ENCODE peak calls at places on chromosomes 16 and 17, in five cellular contexts. D is colonic mucosa, L is HFF-Myc, F is fibroblast of mammary gland, Y is AG04449. E is an unnamed sample.

GRCh38 chr17:80879723-80880649 is 111.7 kb upstream of the CHMP6 start:
- DNase-seq in D (no peak), L (no peak), F (no peak), Y (no peak), E (no peak)

GRCh38 chr16:10387378-10387681 is 1.5 kb downstream of the ATF7IP2 start:
- DNase-seq in D (no peak), L (no peak), F (no peak), Y (no peak), E (no peak)

GRCh38 chr16:57373117-57373947 is 1.0 kb downstream of the CX3CL1 start:
- DNase-seq in D (no peak), L (no peak), F (no peak), Y (no peak), E (no peak)

GRCh38 chr17:19269102-19269501 is 31.9 kb downstream of the EPN2 start:
- DNase-seq in D (no peak), L (no peak), F (no peak), Y (no peak), E (no peak)

GRCh38 chr17:8119575-8120519 is 1.5 kb upstream of the ALOXE3 start:
- DNase-seq in D (peak), L (peak), F (peak), Y (peak), E (peak)

GRCh38 chr17:57783338-57783742 is 38.2 kb upstream of the CCDC182 start:
- DNase-seq in D (peak), L (no peak), F (peak), Y (no peak), E (no peak)

GRCh38 chr16:76780556-76780955 is 410.4 kb upstream of the MON1B start:
- DNase-seq in D (no peak), L (no peak), F (peak), Y (no peak), E (no peak)

GRCh38 chr17:17998934-17999333 is 26.3 kb downstream of the DRC3 start:
- DNase-seq in D (no peak), L (no peak), F (no peak), Y (no peak), E (no peak)

GRCh38 chr17:17032131-17032692 is 10.0 kb upstream of the MPRIP start:
- DNase-seq in D (peak), L (no peak), F (peak), Y (peak), E (peak)

GRCh38 chr16:48613061-48613957 is 3.3 kb upstream of the N4BP1 start:
- DNase-seq in D (peak), L (no peak), F (no peak), Y (peak), E (no peak)

GRCh38 chr17:50533720-50534148 is 1.2 kb downstream of the EPN3 start:
- DNase-seq in D (peak), L (no peak), F (peak), Y (no peak), E (no peak)

GRCh38 chr17:22305356-22306071 is 613.2 kb downstream of the KCNJ18 start:
- DNase-seq in D (no peak), L (no peak), F (no peak), Y (no peak), E (no peak)

GRCh38 chr16:11390573-11391495 is 45.6 kb downstream of the RMI2 start:
- DNase-seq in D (no peak), L (no peak), F (no peak), Y (no peak), E (no peak)

GRCh38 chr17:72295916-72296315 is 175.1 kb downstream of the SOX9 start:
- DNase-seq in D (no peak), L (no peak), F (no peak), Y (no peak), E (no peak)

GRCh38 chr17:59830007-59830630 is 62.6 kb downstream of the TUBD1 start:
- DNase-seq in D (peak), L (no peak), F (peak), Y (no peak), E (no peak)

GRCh38 chr16:3576211-3576610 is 992 bp downstream of the NLRC3 start:
- DNase-seq in D (no peak), L (no peak), F (no peak), Y (no peak), E (no peak)

GRCh38 chr17:76736349-76737081 is 616 bp downstream of the SRSF2 start:
- DNase-seq in D (peak), L (no peak), F (peak), Y (no peak), E (no peak)

GRCh38 chr17:44374306-44375195 is 10.9 kb upstream of the FAM171A2 start:
- DNase-seq in D (peak), L (no peak), F (no peak), Y (no peak), E (no peak)

GRCh38 chr17:61420745-61421398 is 21.2 kb downstream of the TBX2 start:
- DNase-seq in D (no peak), L (no peak), F (no peak), Y (no peak), E (no peak)

GRCh38 chr17:81035389-81036127 is 607 bp downstream of the BAIAP2 start:
- DNase-seq in D (no peak), L (no peak), F (peak), Y (no peak), E (no peak)

GRCh38 chr16:7321661-7322060 is 11.0 kb upstream of the RBFOX1 start:
- DNase-seq in D (no peak), L (no peak), F (no peak), Y (no peak), E (no peak)

GRCh38 chr17:41976142-41976768 is 9.7 kb downstream of the CNP start:
- DNase-seq in D (no peak), L (no peak), F (peak), Y (no peak), E (no peak)

GRCh38 chr16:62805221-62805857 is 769.1 kb upstream of the CDH8 start:
- DNase-seq in D (no peak), L (no peak), F (no peak), Y (no peak), E (no peak)

DNA sequence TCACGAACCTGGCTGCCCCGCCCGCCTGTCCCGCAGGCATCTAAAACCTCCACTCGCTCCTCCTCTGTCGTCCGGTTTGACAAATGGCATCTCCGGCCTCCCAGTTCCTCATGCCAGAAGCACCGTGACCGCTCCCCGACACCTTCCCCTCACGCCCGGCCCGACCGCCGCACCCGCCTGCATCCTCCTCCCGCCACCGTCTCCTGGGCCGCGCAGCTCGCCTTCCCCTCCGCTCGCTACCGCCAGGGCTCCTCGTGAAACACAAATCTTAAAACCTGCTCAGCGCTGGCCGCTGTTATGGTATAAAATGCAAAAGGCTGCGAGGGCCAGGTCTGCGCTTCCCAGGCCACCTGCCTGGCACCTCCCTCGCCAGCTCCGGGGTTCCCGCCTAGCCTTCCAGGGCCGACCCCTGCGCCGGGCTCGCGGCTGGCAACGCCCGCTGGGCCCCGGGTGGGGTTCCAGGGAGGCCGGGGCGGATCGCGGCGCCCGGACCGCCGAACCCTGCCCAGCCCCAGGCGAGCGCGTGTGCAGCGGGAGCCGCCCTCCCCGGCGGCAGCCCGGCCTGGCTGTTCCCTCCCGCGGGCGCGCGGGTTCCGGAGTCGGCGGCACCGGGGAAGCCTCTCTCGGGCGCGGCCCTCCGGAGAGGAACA is 488 bp downstream of the SPSB3 start:
- DNase-seq in D (peak), L (no peak), F (no peak), Y (no peak), E (no peak)
- TF ChIP-seq CTCF in D (no peak), L (no peak), F (no peak), Y (peak), E (no peak)

DNA sequence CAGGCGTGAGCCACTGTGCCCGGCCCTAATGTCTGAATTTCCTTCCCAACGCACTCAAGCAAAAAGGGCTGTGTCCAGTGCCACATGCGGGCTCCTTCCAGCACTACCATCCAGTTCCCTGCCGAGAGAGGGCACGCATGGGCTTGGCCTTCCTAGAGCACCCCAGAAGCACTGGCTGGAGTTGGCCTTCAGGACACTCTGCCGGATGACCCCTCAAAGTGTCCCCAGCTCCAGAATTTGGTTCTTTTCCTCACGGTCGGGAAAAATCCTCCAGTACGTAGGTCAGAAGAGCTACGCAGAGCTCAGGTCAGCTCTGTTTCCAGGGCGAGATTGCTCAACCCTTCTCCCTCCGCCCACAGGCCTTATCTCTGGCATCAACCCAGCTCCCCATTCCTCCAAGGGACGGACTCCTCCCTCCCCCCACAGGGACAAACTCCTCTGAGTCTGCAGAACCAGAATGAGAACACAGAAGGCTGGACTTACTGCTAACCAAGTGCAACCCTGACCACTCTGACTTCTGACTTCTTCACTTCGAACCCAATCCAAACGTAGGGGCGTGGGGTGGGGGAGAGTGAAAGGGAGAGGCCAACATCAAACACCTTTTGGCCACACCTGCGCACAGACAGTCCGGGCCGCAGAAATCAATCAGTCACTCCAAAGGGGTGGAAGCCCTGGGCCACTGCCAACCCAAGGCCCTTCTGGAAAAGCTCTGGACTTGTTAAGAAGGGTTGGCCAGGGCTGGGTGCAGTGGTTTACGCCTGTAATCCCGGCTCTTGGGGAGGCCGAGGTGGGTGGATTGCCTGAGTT is 3.6 kb downstream of the CDC42EP4 start:
- DNase-seq in D (peak), L (no peak), F (peak), Y (no peak), E (peak)
- H3K4me3 ChIP-seq in D (no peak), L (peak), F (peak), Y (no peak), E (peak)

DNA sequence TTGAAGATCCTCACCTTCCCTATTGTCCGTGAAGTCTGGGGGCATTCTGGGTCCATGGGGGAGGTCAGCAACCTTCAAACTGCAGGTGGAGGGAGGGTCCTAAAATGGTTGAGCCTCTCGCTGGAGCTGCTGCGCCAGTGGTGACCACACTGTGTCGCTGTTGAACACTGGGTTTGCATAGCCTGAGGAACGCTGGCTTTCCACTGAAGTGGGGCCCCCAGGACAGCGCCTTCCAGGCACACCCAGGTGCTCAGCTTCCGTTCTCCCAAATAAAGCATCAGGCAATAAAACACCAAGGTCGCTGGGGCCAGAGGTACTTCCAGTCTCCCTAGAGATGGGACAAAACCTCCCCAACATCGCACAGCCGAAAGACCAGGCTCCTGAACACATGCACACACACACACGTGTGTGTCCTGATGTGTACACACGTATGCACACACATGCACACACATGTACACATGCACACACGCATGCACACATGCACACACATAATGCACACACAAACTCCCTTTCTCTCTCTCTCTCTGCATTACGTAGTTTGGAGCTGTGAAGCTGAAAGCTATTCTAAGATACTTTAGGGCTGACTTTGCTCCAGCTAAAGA is 120.6 kb downstream of the IRF8 start:
- DNase-seq in D (no peak), L (no peak), F (no peak), Y (no peak), E (no peak)
- TF ChIP-seq CTCF in D (no peak), L (peak), F (peak), Y (no peak), E (peak)

GRCh38 chr17:82238562-82239201 is 9.8 kb downstream of the SLC16A3 start:
- DNase-seq in D (peak), L (peak), F (peak), Y (peak), E (no peak)
- H3K4me3 ChIP-seq in D (no peak), L (peak), F (no peak), Y (peak), E (no peak)

GRCh38 chr17:74981979-74982662 is 5.3 kb upstream of the CDR2L start:
- DNase-seq in D (peak), L (no peak), F (peak), Y (no peak), E (no peak)
- TF ChIP-seq CTCF in D (no peak), L (no peak), F (no peak), Y (no peak), E (no peak)

GRCh38 chr16:68642047-68642435 is 3.1 kb upstream of the CDH3 start:
- DNase-seq in D (no peak), L (no peak), F (no peak), Y (no peak), E (no peak)
- H3K4me3 ChIP-seq in D (no peak), L (no peak), F (no peak), Y (no peak), E (no peak)

DNA sequence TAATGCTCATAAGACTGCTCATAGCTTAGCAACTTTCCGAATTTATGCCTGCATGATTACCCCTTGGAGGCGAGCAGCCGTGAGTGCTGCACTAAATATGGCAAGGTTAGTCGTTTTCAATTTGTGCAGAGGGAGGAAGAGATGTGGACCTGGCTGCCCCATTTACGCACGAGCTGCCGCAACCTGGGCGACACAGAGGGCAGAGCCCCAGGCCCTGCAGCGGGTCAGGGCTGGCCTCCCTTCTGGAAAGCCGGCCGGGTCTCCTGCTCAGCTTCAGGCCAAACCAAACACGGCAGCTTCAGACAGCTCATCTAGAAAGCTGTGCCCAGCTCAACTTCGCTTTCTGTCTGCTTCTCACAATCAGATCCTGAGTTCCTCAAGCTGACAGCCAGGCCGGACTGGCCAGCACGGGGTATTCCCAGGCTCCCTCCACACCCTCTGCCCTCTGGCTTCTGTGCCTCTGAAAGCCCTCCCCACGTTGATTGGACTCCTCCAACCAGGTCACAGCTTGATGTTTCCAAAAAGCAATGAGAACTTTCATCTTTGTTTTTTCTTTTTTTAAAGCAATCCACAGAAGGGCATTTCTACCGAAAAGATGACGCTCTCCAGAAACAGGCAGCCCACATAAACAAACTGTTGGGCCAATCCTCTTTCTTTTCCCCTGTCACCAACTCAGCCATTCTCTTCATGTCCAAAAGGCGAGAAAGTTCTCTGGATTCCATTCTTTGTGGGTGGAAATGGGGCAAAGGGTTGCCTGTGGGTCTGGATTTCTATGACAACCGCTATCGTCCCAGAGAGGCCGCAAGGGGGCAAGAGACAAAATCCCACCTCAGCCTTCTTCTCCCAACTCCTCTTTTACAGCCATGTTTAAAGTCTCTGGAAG is 189.1 kb downstream of the ZFHX3 start:
- DNase-seq in D (no peak), L (no peak), F (peak), Y (no peak), E (no peak)
- TF ChIP-seq CTCF in D (no peak), L (no peak), F (peak), Y (no peak), E (peak)

E was measured in astrocyte of the cerebellum.